ENCODE peak calls at places on chromosomes 11 and 22, in eight cellular contexts. D, W, Q, R, L, V, O and S are unnamed samples.

GRCh38 chr11:1100417-1101245 is 26.0 kb downstream of the MUC2 start:
- DNase-seq in D (no peak), W (no peak), Q (no peak), R (no peak), L (no peak), V (no peak), O (no peak), S (peak)

GRCh38 chr11:76560219-76560618 is 110.3 kb downstream of the LRRC32 start:
- DNase-seq in D (peak), W (no peak), Q (no peak), R (no peak), L (no peak), V (peak), O (no peak), S (no peak)

GRCh38 chr11:101555366-101555765 is 28.4 kb downstream of the TRPC6 start:
- DNase-seq in D (no peak), W (no peak), Q (no peak), R (no peak), L (no peak), V (no peak), O (no peak), S (no peak)

GRCh38 chr11:2217211-2218081 is 45.8 kb upstream of the TH start:
- DNase-seq in D (no peak), W (no peak), Q (no peak), R (no peak), L (no peak), V (no peak), O (no peak), S (peak)

GRCh38 chr11:117584056-117584830 is 212.8 kb downstream of the DSCAML1 start:
- DNase-seq in D (no peak), W (no peak), Q (no peak), R (no peak), L (peak), V (peak), O (no peak), S (no peak)

GRCh38 chr11:13119928-13120520 is 110.9 kb downstream of the RASSF10 start:
- DNase-seq in D (no peak), W (no peak), Q (no peak), R (no peak), L (no peak), V (no peak), O (no peak), S (no peak)

GRCh38 chr11:19953342-19953741 is 206.9 kb downstream of the DBX1 start:
- DNase-seq in D (no peak), W (peak), Q (no peak), R (no peak), L (no peak), V (peak), O (no peak), S (no peak)

GRCh38 chr22:39249081-39249704 is 4.4 kb upstream of the PDGFB start:
- DNase-seq in D (no peak), W (no peak), Q (no peak), R (no peak), L (no peak), V (no peak), O (no peak), S (no peak)

GRCh38 chr11:83310718-83311117 is 24.6 kb upstream of the CCDC90B start:
- DNase-seq in D (no peak), W (no peak), Q (no peak), R (no peak), L (no peak), V (no peak), O (no peak), S (no peak)